ENCODE peak calls at places on chromosome 6, in six cellular contexts. B is breast epithelium, X is NB4, M is testis, T is adrenal gland, K is K562. J is an unnamed sample.
A peak's percentile ranks its signal among the peaks of the same experiment; 100 is the strongest.

GRCh38 chr6:144305567-144305966 is 20.4 kb downstream of the UTRN start:
- DNase-seq in B (no peak), X (no peak), M (no peak), T (no peak), K (no peak), J (no peak)

GRCh38 chr6:126539022-126539421 is 199.1 kb downstream of the CENPW start:
- DNase-seq in B (no peak), X (no peak), M (no peak), T (no peak), K (no peak), J (peak; percentile 1)

GRCh38 chr6:72246926-72247325 is 360.6 kb downstream of the RIMS1 start:
- DNase-seq in B (no peak), X (peak; percentile 7), M (no peak), T (no peak), K (no peak), J (no peak)

GRCh38 chr6:137094411-137095008 is 49.7 kb upstream of the IL20RA start:
- DNase-seq in B (no peak), X (peak; percentile 91), M (peak; percentile 76), T (peak; percentile 51), K (peak; percentile 65), J (no peak)

GRCh38 chr6:167697316-167697715 is 129.4 kb upstream of the AFDN start:
- DNase-seq in B (no peak), X (no peak), M (no peak), T (no peak), K (no peak), J (no peak)

GRCh38 chr6:11851405-11851804 is 72.8 kb upstream of the ADTRP start:
- DNase-seq in B (no peak), X (no peak), M (no peak), T (no peak), K (no peak), J (peak; percentile 56)

GRCh38 chr6:1388081-1388926 is 1.1 kb upstream of the FOXF2 start:
- DNase-seq in B (no peak), X (no peak), M (no peak), T (no peak), K (no peak), J (no peak)

GRCh38 chr6:126076992-126077664 is 90.8 kb downstream of the TRMT11 start:
- DNase-seq in B (no peak), X (no peak), M (no peak), T (no peak), K (no peak), J (no peak)

GRCh38 chr6:12331474-12331873 is 41.3 kb downstream of the EDN1 start:
- DNase-seq in B (no peak), X (no peak), M (no peak), T (no peak), K (no peak), J (no peak)

GRCh38 chr6:33746036-33746600 is 587 bp downstream of the IP6K3 start:
- DNase-seq in B (peak; percentile 31), X (peak; percentile 41), M (no peak), T (no peak), K (no peak), J (peak; percentile 76)

GRCh38 chr6:34982424-34982852 is 93.4 kb downstream of the ANKS1A start:
- DNase-seq in B (no peak), X (peak; percentile 51), M (peak; percentile 84), T (peak; percentile 55), K (peak; percentile 63), J (no peak)

GRCh38 chr6:3277251-3277650 is 18.5 kb downstream of the PSMG4 start:
- DNase-seq in B (no peak), X (no peak), M (no peak), T (no peak), K (no peak), J (no peak)

GRCh38 chr6:24089741-24090140 is 36.3 kb upstream of the NRSN1 start:
- DNase-seq in B (no peak), X (no peak), M (no peak), T (no peak), K (no peak), J (no peak)

GRCh38 chr6:151550618-151551017 is 56.8 kb downstream of the CCDC170 start:
- DNase-seq in B (no peak), X (no peak), M (no peak), T (no peak), K (no peak), J (no peak)

GRCh38 chr6:7976485-7977010 is 66.0 kb upstream of the TXNDC5 start:
- DNase-seq in B (no peak), X (no peak), M (no peak), T (no peak), K (no peak), J (no peak)

GRCh38 chr6:137933696-137934095 is 66.6 kb downstream of the TNFAIP3 start:
- DNase-seq in B (peak; percentile 56), X (no peak), M (peak; percentile 50), T (peak; percentile 38), K (no peak), J (no peak)

GRCh38 chr6:149746147-149746946 is at the start of gene NUP43:
- DNase-seq in B (peak; percentile 86), X (peak; percentile 98), M (peak; percentile 96), T (peak; percentile 94), K (peak; percentile 90), J (peak; percentile 57)
- TF ChIP-seq POLR2A in B (no peak), X (peak; percentile 72), M (peak; percentile 3), T (peak; percentile 72), K (peak; percentile 88), J (peak; percentile 67)

DNA sequence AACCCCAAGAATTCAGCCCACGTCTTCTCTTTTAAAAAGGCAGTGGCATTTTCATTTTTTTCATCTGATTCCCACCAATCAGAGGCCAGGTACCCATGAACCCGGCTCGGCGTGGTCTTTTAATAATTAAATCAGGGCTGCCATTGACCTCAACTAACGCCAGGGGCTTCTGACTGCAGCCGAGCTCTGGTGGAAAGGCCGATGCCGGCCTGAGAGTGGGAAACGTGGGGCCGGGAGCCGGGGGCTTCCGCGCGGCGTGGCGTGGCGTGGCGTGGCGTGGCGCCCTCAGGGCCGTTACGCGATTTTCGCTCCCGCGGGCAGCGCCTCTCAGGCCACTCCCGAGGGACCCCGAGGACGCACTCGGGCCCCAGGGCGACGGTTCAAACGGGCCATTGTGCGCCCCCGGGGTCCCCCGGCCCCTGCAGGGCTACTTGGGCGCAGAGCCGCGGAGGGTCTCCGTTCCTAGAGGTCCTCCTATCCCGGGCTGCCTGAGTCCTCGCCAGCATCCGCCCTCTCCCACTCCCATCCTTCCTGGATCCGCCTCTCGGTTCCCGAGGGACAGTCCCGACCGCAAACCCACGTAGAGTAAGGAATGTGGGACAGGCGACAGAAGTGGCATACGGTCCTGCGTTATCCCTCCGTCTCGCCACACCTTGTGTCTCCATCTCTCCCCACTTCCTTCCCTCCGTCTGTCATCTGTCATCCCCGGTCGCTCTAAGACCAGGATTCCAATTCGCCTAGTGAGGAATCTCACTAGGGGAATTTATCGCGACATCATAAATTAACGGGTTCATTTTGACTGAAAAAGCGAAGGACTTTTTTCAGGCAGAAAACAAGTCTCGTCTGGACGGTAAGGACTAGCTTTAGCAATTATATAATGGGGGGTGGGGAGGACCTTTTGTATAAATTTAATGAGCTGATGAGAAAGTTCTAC is 876 bp upstream of the TBPL1 start:
- DNase-seq in B (peak; percentile 45), X (peak; percentile 54), M (peak; percentile 73), T (peak; percentile 61), K (peak; percentile 63), J (peak; percentile 15)
- TF ChIP-seq POLR2A in B (no peak), X (no peak), M (no peak), T (peak; percentile 24), K (peak; percentile 41), J (peak; percentile 39)

GRCh38 chr6:109706513-109706912 is 15.4 kb downstream of the FIG4 start:
- DNase-seq in B (no peak), X (no peak), M (no peak), T (no peak), K (no peak), J (no peak)

GRCh38 chr6:109702797-109703196 is 11.7 kb downstream of the FIG4 start:
- DNase-seq in B (no peak), X (peak; percentile 22), M (no peak), T (no peak), K (no peak), J (no peak)

GRCh38 chr6:109701774-109702173 is 10.7 kb downstream of the FIG4 start:
- DNase-seq in B (no peak), X (peak; percentile 73), M (no peak), T (peak; percentile 35), K (no peak), J (no peak)

GRCh38 chr6:109701201-109701600 is 10.1 kb downstream of the FIG4 start:
- DNase-seq in B (no peak), X (no peak), M (no peak), T (no peak), K (no peak), J (no peak)

GRCh38 chr6:109705258-109705657 is 14.2 kb downstream of the FIG4 start:
- DNase-seq in B (peak; percentile 63), X (peak; percentile 89), M (peak; percentile 91), T (peak; percentile 77), K (peak; percentile 76), J (no peak)
- TF ChIP-seq POLR2A in B (no peak), X (no peak), M (no peak), T (no peak), K (no peak), J (no peak)

GRCh38 chr6:131918650-131919355 is 32.4 kb downstream of the CCN2 start:
- DNase-seq in B (no peak), X (no peak), M (no peak), T (no peak), K (no peak), J (no peak)
- TF ChIP-seq POLR2A in B (no peak), X (no peak), M (no peak), T (no peak), K (no peak), J (no peak)

GRCh38 chr6:41683460-41684310 is 45.4 kb downstream of the MDFI start:
- DNase-seq in B (peak; percentile 59), X (peak; percentile 82), M (peak; percentile 90), T (peak; percentile 71), K (peak; percentile 94), J (peak; percentile 56)
- TF ChIP-seq POLR2A in B (no peak), X (no peak), M (no peak), T (peak; percentile 24), K (no peak), J (no peak)

DNA sequence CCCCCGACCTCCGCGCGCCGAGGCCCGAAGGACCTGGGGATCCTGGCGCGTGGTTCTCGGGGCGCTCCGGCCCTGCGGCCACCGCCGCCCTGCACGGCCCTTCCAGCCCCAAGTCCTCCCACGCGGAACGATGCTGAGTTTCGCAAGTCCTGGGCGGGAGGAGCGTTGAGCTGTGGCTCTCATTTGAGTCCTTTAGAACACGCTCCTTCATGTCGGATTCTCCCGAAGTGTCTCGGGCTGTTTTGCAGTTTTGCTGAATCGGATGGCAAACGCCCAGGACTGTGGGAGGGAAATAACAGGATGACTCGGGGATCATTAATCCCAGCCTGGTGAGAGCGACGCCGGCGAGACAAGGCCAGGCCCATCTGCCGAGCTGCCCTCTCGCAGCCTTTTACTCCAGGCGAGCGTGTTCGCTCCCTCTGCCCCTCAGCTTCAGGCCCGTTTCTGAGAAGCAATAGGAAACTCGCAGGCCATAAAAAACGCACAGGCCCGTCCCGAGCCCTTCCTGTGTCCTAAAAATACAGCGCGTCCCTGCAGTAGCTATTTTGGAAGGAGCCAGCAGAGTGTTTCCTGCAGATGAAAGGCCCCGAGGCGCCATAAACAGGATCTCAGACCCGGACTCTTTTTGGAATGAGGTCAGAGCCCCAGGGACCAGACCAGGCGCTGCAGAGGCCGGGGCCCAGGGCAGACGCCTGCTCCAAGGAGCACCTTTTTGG is 153.5 kb downstream of the DLL1 start:
- DNase-seq in B (peak; percentile 67), X (no peak), M (peak; percentile 58), T (peak; percentile 38), K (no peak), J (no peak)
- TF ChIP-seq POLR2A in B (no peak), X (no peak), M (no peak), T (peak; percentile 14), K (no peak), J (no peak)

J was measured in H54.